ENCODE peak calls at places on chromosomes 12 and 14, in seven cellular contexts. One of them, this sample, is unnamed.

GRCh38 chr12:19643635-19644034 is 204.3 kb downstream of the AEBP2 start:
- DNase-seq in nephron progenitor cell: no peak
- DNase-seq in cerebellar cortex: peak; percentile 40
- DNase-seq in Peyer's patch: no peak
- DNase-seq in NCI-H1436: no peak
- DNase-seq in pancreas: no peak
- DNase-seq in A172: peak; percentile 28
- DNase-seq in this sample: no peak

GRCh38 chr14:52801014-52801708 is 9.8 kb upstream of the GNPNAT1 start:
- DNase-seq in cerebellar cortex: no peak
- DNase-seq in pancreas: no peak
- DNase-seq in NCI-H1436: no peak
- DNase-seq in A172: peak; percentile 39
- DNase-seq in Peyer's patch: no peak
- DNase-seq in nephron progenitor cell: no peak
- DNase-seq in this sample: no peak

GRCh38 chr12:4908694-4909396 is 860 bp upstream of the KCNA1 start:
- DNase-seq in NCI-H1436: peak; percentile 89
- DNase-seq in nephron progenitor cell: peak; percentile 72
- DNase-seq in Peyer's patch: no peak
- DNase-seq in pancreas: no peak
- DNase-seq in cerebellar cortex: peak; percentile 63
- DNase-seq in A172: no peak
- DNase-seq in this sample: peak; percentile 52

GRCh38 chr14:96268426-96269358 is 12.7 kb downstream of the BDKRB1 start:
- DNase-seq in NCI-H1436: no peak
- DNase-seq in A172: peak; percentile 88
- DNase-seq in pancreas: peak; percentile 53
- DNase-seq in cerebellar cortex: peak; percentile 29
- DNase-seq in nephron progenitor cell: no peak
- DNase-seq in Peyer's patch: peak; percentile 62
- DNase-seq in this sample: no peak

GRCh38 chr14:24273422-24273998 is 2.1 kb upstream of the RABGGTA start:
- DNase-seq in Peyer's patch: no peak
- DNase-seq in NCI-H1436: no peak
- DNase-seq in pancreas: no peak
- DNase-seq in A172: no peak
- DNase-seq in cerebellar cortex: no peak
- DNase-seq in nephron progenitor cell: no peak
- DNase-seq in this sample: no peak

GRCh38 chr12:53463802-53464375 is 12.0 kb downstream of the PCBP2 start:
- DNase-seq in nephron progenitor cell: no peak
- DNase-seq in Peyer's patch: no peak
- DNase-seq in pancreas: no peak
- DNase-seq in NCI-H1436: no peak
- DNase-seq in cerebellar cortex: no peak
- DNase-seq in A172: no peak
- DNase-seq in this sample: no peak

GRCh38 chr14:90523544-90523943 is 126.7 kb downstream of the CALM1 start:
- DNase-seq in Peyer's patch: no peak
- DNase-seq in NCI-H1436: no peak
- DNase-seq in A172: peak; percentile 74
- DNase-seq in cerebellar cortex: no peak
- DNase-seq in nephron progenitor cell: no peak
- DNase-seq in pancreas: no peak
- DNase-seq in this sample: no peak

GRCh38 chr12:108306014-108306501 is 33.1 kb downstream of the CMKLR1 start:
- DNase-seq in Peyer's patch: no peak
- DNase-seq in pancreas: no peak
- DNase-seq in nephron progenitor cell: no peak
- DNase-seq in NCI-H1436: no peak
- DNase-seq in cerebellar cortex: no peak
- DNase-seq in A172: peak; percentile 42
- DNase-seq in this sample: no peak

GRCh38 chr12:95336387-95337067 is 118.9 kb downstream of the VEZT start:
- DNase-seq in NCI-H1436: peak; percentile 33
- DNase-seq in cerebellar cortex: peak; percentile 97
- DNase-seq in nephron progenitor cell: peak; percentile 55
- DNase-seq in Peyer's patch: peak; percentile 66
- DNase-seq in pancreas: peak; percentile 79
- DNase-seq in A172: peak; percentile 66
- DNase-seq in this sample: no peak

GRCh38 chr12:56079729-56080555 is at the start of gene ERBB3:
- DNase-seq in nephron progenitor cell: peak; percentile 62
- DNase-seq in Peyer's patch: peak; percentile 90
- DNase-seq in pancreas: peak; percentile 90
- DNase-seq in cerebellar cortex: peak; percentile 58
- DNase-seq in A172: peak; percentile 74
- DNase-seq in NCI-H1436: peak; percentile 60
- DNase-seq in this sample: peak; percentile 41

GRCh38 chr12:19066471-19067001 is 63.0 kb upstream of the PLEKHA5 start:
- DNase-seq in nephron progenitor cell: no peak
- DNase-seq in NCI-H1436: no peak
- DNase-seq in cerebellar cortex: no peak
- DNase-seq in Peyer's patch: no peak
- DNase-seq in pancreas: peak; percentile 33
- DNase-seq in A172: no peak
- DNase-seq in this sample: no peak

GRCh38 chr12:4387607-4388006 is 8.1 kb upstream of the FGF23 start:
- DNase-seq in cerebellar cortex: no peak
- DNase-seq in pancreas: no peak
- DNase-seq in nephron progenitor cell: no peak
- DNase-seq in Peyer's patch: no peak
- DNase-seq in NCI-H1436: no peak
- DNase-seq in A172: no peak
- DNase-seq in this sample: no peak

GRCh38 chr14:70027785-70028428 is 148.7 kb downstream of the SMOC1 start:
- DNase-seq in pancreas: peak; percentile 63
- DNase-seq in nephron progenitor cell: peak; percentile 94
- DNase-seq in Peyer's patch: peak; percentile 71
- DNase-seq in NCI-H1436: peak; percentile 42
- DNase-seq in A172: peak; percentile 9
- DNase-seq in cerebellar cortex: peak; percentile 66
- DNase-seq in this sample: peak; percentile 59

GRCh38 chr14:71908141-71908540 is 24.1 kb upstream of the RGS6 start:
- DNase-seq in NCI-H1436: no peak
- DNase-seq in Peyer's patch: no peak
- DNase-seq in cerebellar cortex: no peak
- DNase-seq in nephron progenitor cell: peak; percentile 17
- DNase-seq in A172: no peak
- DNase-seq in pancreas: no peak
- DNase-seq in this sample: no peak

GRCh38 chr12:89433634-89434033 is 81.3 kb upstream of the DUSP6 start:
- DNase-seq in cerebellar cortex: no peak
- DNase-seq in Peyer's patch: no peak
- DNase-seq in nephron progenitor cell: no peak
- DNase-seq in NCI-H1436: no peak
- DNase-seq in pancreas: no peak
- DNase-seq in A172: no peak
- DNase-seq in this sample: no peak

GRCh38 chr12:18332173-18332572 is 70.9 kb downstream of the PIK3C2G start:
- DNase-seq in Peyer's patch: no peak
- DNase-seq in cerebellar cortex: no peak
- DNase-seq in A172: no peak
- DNase-seq in nephron progenitor cell: no peak
- DNase-seq in NCI-H1436: no peak
- DNase-seq in pancreas: no peak
- DNase-seq in this sample: no peak

GRCh38 chr12:122870867-122871664 is 24.9 kb downstream of the VPS37B start:
- DNase-seq in nephron progenitor cell: no peak
- DNase-seq in A172: no peak
- DNase-seq in NCI-H1436: no peak
- DNase-seq in pancreas: peak; percentile 27
- DNase-seq in cerebellar cortex: peak; percentile 64
- DNase-seq in Peyer's patch: peak; percentile 53
- DNase-seq in this sample: no peak

GRCh38 chr12:108302471-108303311 is 36.4 kb downstream of the CMKLR1 start:
- DNase-seq in cerebellar cortex: no peak
- DNase-seq in nephron progenitor cell: peak; percentile 32
- DNase-seq in pancreas: no peak
- DNase-seq in Peyer's patch: peak; percentile 62
- DNase-seq in A172: peak; percentile 31
- DNase-seq in NCI-H1436: no peak
- DNase-seq in this sample: no peak

GRCh38 chr14:102323102-102323501 is 3.6 kb downstream of the ZNF839 start:
- DNase-seq in Peyer's patch: peak; percentile 75
- DNase-seq in A172: peak; percentile 65
- DNase-seq in NCI-H1436: no peak
- DNase-seq in pancreas: peak; percentile 48
- DNase-seq in nephron progenitor cell: no peak
- DNase-seq in cerebellar cortex: peak; percentile 76
- DNase-seq in this sample: no peak

GRCh38 chr14:98203421-98203820 is 1068.6 kb downstream of the BCL11B start:
- DNase-seq in cerebellar cortex: no peak
- DNase-seq in A172: no peak
- DNase-seq in pancreas: no peak
- DNase-seq in NCI-H1436: no peak
- DNase-seq in nephron progenitor cell: no peak
- DNase-seq in Peyer's patch: no peak
- DNase-seq in this sample: no peak

GRCh38 chr12:83841620-83842019 is 1071.0 kb downstream of the SLC6A15 start:
- DNase-seq in NCI-H1436: no peak
- DNase-seq in Peyer's patch: no peak
- DNase-seq in pancreas: no peak
- DNase-seq in cerebellar cortex: no peak
- DNase-seq in nephron progenitor cell: no peak
- DNase-seq in A172: no peak
- DNase-seq in this sample: no peak

GRCh38 chr12:92030618-92031017 is 115.0 kb downstream of the BTG1 start:
- DNase-seq in nephron progenitor cell: no peak
- DNase-seq in Peyer's patch: peak; percentile 92
- DNase-seq in NCI-H1436: no peak
- DNase-seq in cerebellar cortex: peak; percentile 87
- DNase-seq in pancreas: no peak
- DNase-seq in A172: no peak
- DNase-seq in this sample: peak; percentile 26

GRCh38 chr12:25347716-25348261 is 97.1 kb upstream of the KRAS start:
- DNase-seq in pancreas: no peak
- DNase-seq in NCI-H1436: no peak
- DNase-seq in Peyer's patch: no peak
- DNase-seq in nephron progenitor cell: no peak
- DNase-seq in cerebellar cortex: no peak
- DNase-seq in A172: no peak
- DNase-seq in this sample: no peak